ENCODE peak calls at places on chromosomes 7 and 10, in four cellular contexts. T is K562, L is HepG2, F is GM12878. Z is an unnamed sample.
A peak's percentile ranks its signal among the peaks of the same experiment; 100 is the strongest.

GRCh38 chr10:8055420-8056349 is 1.2 kb downstream of the GATA3 start:
- DNase-seq in T (no peak), L (no peak), F (no peak), Z (no peak)

GRCh38 chr7:157861031-157861491 is 524.3 kb downstream of the DNAJB6 start:
- DNase-seq in T (no peak), L (no peak), F (no peak), Z (no peak)

GRCh38 chr7:130196476-130196875 is 8.7 kb downstream of the TMEM209 start:
- DNase-seq in T (no peak), L (no peak), F (no peak), Z (no peak)

GRCh38 chr10:51806079-51806835 is 106.9 kb upstream of the CSTF2T start:
- DNase-seq in T (no peak), L (no peak), F (no peak), Z (no peak)

GRCh38 chr10:13787015-13787421 is 200.3 kb downstream of the PRPF18 start:
- DNase-seq in T (no peak), L (no peak), F (peak; percentile 73), Z (no peak)

GRCh38 chr7:81714306-81714705 is 55.5 kb downstream of the HGF start:
- DNase-seq in T (no peak), L (no peak), F (no peak), Z (no peak)

GRCh38 chr7:31318308-31318707 is 22.2 kb downstream of the NEUROD6 start:
- DNase-seq in T (no peak), L (peak; percentile 10), F (no peak), Z (no peak)

GRCh38 chr7:111558948-111559347 is 3.3 kb downstream of the IMMP2L start:
- DNase-seq in T (no peak), L (no peak), F (no peak), Z (no peak)

GRCh38 chr7:142298009-142298408 is 40.2 kb upstream of the PRSS58 start:
- DNase-seq in T (no peak), L (peak; percentile 9), F (no peak), Z (peak; percentile 51)

GRCh38 chr7:41796331-41796730 is 93.4 kb upstream of the INHBA start:
- DNase-seq in T (no peak), L (no peak), F (no peak), Z (no peak)

GRCh38 chr7:108454674-108455523 is 1.3 kb downstream of the NRCAM start:
- DNase-seq in T (no peak), L (no peak), F (no peak), Z (peak; percentile 52)

GRCh38 chr10:34555653-34556052 is 259.4 kb downstream of the PARD3 start:
- DNase-seq in T (no peak), L (no peak), F (no peak), Z (no peak)

GRCh38 chr7:143013897-143014296 is 13.0 kb downstream of the OR9A2 start:
- DNase-seq in T (no peak), L (no peak), F (no peak), Z (no peak)

GRCh38 chr7:79304711-79305110 is 148.8 kb downstream of the MAGI2 start:
- DNase-seq in T (no peak), L (no peak), F (no peak), Z (no peak)

GRCh38 chr7:157702311-157703023 is 365.7 kb downstream of the DNAJB6 start:
- DNase-seq in T (no peak), L (no peak), F (no peak), Z (no peak)

GRCh38 chr7:66250711-66251110 is 45.6 kb downstream of the TPST1 start:
- DNase-seq in T (no peak), L (peak; percentile 69), F (no peak), Z (no peak)

GRCh38 chr10:18216482-18216881 is 76.3 kb downstream of the CACNB2 start:
- DNase-seq in T (no peak), L (peak; percentile 3), F (no peak), Z (no peak)

GRCh38 chr7:29340691-29341090 is 146.1 kb downstream of the CHN2 start:
- DNase-seq in T (no peak), L (no peak), F (no peak), Z (no peak)

GRCh38 chr7:129835436-129836020 is 117.2 kb downstream of the UBE2H start:
- DNase-seq in T (no peak), L (no peak), F (no peak), Z (no peak)

GRCh38 chr10:131806646-131807317 is 94.0 kb upstream of the PPP2R2D start:
- DNase-seq in T (no peak), L (no peak), F (no peak), Z (no peak)
- TF ChIP-seq TCF7 in T (no peak), L (no peak), F (no peak), Z (no peak)

DNA sequence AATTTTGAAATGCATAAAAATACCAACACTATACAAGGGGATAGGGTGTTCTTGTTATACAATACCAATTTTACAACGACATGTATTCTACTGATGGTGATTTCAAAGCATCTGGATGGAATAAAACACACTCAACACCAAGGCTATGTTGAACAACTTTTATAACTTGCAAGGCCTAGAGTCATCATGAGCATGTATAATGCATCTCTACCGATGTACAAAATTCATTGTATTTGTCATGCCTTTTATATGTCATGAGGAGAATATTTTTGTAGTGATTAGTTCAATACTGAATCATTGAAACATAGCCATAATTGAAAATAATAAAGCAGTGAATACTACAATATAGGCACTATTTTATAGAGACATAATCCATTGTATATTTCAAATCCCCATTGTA is 160.2 kb downstream of the ETV1 start:
- DNase-seq in T (no peak), L (no peak), F (no peak), Z (no peak)
- TF ChIP-seq TCF7 in T (no peak), L (no peak), F (no peak), Z (no peak)

DNA sequence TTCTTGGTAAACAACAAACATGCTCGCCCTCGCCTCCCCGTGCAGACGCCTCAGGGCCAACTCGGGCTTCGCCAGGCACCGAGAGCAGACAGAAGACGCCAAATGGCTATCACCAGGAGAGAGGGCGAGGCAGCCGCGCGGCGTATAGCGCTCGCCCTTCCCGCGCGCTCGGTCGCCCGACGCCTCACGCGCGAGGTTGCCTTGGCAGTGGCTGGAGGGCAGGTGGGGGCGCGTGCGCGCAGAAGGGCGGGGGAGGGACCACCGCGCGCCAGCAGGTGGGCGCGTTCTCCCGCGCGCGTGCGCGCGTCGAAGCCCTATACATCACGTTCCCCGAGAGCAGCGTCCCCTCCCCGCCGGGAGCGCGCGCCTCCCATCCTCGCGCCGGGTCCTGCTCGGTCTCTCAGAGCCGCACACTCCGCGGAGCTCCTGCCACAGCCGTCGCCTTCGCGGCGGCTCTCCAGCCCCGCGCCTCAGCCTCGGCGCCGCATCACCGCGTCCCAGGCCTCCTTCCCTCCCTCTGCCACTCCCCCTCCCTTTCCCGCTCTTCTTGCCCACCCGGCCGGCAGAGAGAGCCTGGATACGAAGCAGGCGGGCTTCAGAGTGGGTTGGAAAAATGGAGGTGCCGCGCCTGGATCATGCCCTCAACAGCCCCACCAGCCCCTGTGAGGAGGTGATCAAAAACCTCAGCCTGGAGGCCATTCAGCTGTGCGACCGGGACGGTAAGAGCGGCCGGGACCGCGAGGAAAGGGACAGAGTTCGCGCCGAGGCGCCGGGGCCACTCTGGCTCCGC is at the start of gene PHYHIPL:
- DNase-seq in T (no peak), L (peak; percentile 63), F (no peak), Z (peak; percentile 43)
- TF ChIP-seq TCF7 in T (no peak), L (no peak), F (no peak), Z (peak; percentile 85)

GRCh38 chr7:105131890-105132289 is 117.9 kb downstream of the KMT2E start:
- DNase-seq in T (no peak), L (no peak), F (no peak), Z (no peak)
- TF ChIP-seq TCF7 in T (no peak), L (no peak), F (no peak), Z (no peak)

GRCh38 chr7:12210179-12211053 is 678 bp upstream of the TMEM106B start:
- DNase-seq in T (peak; percentile 19), L (peak; percentile 0), F (no peak), Z (no peak)
- TF ChIP-seq TCF7 in T (no peak), L (no peak), F (peak; percentile 58), Z (no peak)